ENCODE peak calls at places on chromosomes 3 and 15, in five cellular contexts. H, S, C, D and J are unnamed samples.

GRCh38 chr3:94417963-94418455 is 355.1 kb downstream of the NSUN3 start:
- DNase-seq in H (no peak), C (no peak), S (no peak), D (no peak), J (no peak)

GRCh38 chr3:152961323-152961722 is 126.4 kb downstream of the P2RY1 start:
- DNase-seq in C (peak; percentile 19), D (peak; percentile 53), S (peak; percentile 52), H (peak; percentile 5), J (peak; percentile 28)

GRCh38 chr15:62393196-62393595 is 228.1 kb upstream of the C2CD4B start:
- DNase-seq in C (no peak), H (no peak), D (no peak), S (no peak), J (no peak)

GRCh38 chr3:32303051-32303786 is 64.7 kb downstream of the CMTM8 start:
- DNase-seq in C (no peak), H (no peak), S (no peak), D (no peak), J (no peak)

GRCh38 chr15:57401546-57401945 is 25.2 kb downstream of the CGNL1 start:
- DNase-seq in H (no peak), D (no peak), S (no peak), C (no peak), J (no peak)

GRCh38 chr15:73892446-73893226 is 19.3 kb downstream of the TBC1D21 start:
- DNase-seq in H (no peak), S (no peak), D (no peak), C (no peak), J (no peak)

GRCh38 chr3:159635047-159635641 is 353.5 kb upstream of the IL12A start:
- DNase-seq in H (no peak), C (no peak), S (no peak), D (peak; percentile 73), J (no peak)

GRCh38 chr3:8767181-8767666 is 2.2 kb downstream of the OXTR start:
- DNase-seq in D (no peak), H (no peak), C (no peak), S (peak; percentile 7), J (no peak)

DNA sequence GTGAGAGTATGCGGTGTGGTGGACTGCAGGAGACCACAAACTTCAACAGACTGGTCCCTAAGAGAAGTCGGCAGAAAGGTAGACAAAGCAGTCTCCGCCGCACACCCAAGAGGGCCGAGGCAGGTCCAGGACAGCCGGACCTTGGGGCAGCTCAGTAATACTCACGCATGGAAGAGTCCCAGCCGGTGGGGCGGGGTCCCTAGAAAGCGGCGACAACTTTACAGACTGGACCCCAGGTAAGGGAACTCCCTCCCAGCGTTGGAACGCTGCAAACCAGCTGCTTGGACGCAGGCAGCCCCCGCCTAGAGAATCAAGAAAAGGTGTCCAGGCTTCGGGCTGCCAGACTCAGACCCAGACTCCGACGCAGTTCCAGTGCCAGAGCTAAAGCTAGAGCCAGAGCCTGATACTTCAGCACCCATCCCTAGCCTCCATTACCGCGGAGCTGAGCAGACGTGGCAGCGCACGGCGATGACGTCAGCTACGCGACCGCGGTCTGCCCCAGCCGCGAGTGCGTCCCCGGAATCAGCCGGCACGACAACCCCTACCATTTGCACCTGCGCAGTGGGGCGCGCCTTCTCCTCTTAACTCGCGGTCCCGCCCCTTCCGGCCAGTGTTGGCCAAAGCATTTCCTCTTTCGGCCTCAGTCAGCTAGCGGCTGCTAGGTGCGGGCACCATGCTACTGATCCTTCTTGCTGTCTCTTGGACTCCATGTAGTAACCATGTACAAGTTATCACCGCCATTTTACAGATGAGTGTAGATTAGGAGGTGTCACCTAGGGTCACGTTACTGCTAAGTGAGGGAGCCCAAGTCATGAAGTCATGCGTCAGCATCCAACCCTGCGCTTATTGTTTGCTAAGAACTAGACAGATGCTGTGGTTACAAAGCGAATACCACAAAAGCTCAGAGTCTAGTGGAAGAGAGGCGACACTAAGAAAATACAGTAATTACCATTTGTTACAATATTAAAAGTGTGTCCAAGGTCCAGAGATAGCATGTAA is at the start of gene TMEM39A:
- DNase-seq in C (peak; percentile 97), S (peak; percentile 98), D (peak; percentile 98), H (peak; percentile 96), J (peak; percentile 98)
- TF ChIP-seq POLR2A in C (peak; percentile 98), S (peak; percentile 98), D (peak; percentile 94), H (peak; percentile 96), J (peak; percentile 99)

DNA sequence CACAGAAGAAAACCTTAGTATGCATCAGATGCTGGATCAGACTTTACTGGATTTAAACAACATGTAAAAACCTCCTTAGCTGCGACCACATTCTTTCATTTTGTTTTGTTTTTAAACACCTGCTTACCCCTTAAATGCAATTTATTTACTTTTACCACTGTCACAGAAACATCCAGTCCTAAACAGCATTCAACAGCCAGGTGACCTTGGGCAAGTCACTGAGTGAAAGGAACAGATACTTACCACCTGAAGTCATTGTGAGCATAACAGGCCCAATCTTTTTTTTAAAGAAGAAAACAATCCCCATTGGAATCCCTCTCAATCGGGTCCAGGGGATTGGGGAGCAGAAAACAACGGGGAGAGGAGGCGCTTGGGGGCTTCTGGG is 390 bp downstream of the STARD5 start:
- DNase-seq in H (no peak), S (no peak), C (peak; percentile 9), D (no peak), J (no peak)
- TF ChIP-seq MYC in H (no peak), S (no peak), C (no peak), D (no peak), J (no peak)

GRCh38 chr3:46987485-46988401 is 8.3 kb downstream of the NBEAL2 start:
- DNase-seq in D (peak; percentile 30), H (peak; percentile 63), S (peak; percentile 65), C (no peak), J (peak; percentile 94)
- H3K4me3 ChIP-seq in D (no peak overlapping the region), H (peak overlapping the region; percentile 57), S (no peak overlapping the region), C (no peak overlapping the region), J (peak overlapping the region; percentile 21)

GRCh38 chr3:63911901-63912767 is at the start of gene SCAANT1:
- DNase-seq in C (peak; percentile 81), S (peak; percentile 86), D (peak; percentile 85), H (no peak), J (peak; percentile 90)
- TF ChIP-seq POLR2A in C (peak; percentile 61), S (no peak), D (peak; percentile 13), H (peak; percentile 84), J (peak; percentile 23)

GRCh38 chr15:49084285-49084570 is 38.0 kb upstream of the SECISBP2L start:
- DNase-seq in D (no peak), S (no peak), C (no peak), H (no peak), J (no peak)
- TF ChIP-seq MYC in D (no peak), S (no peak), C (no peak), H (no peak), J (no peak)

DNA sequence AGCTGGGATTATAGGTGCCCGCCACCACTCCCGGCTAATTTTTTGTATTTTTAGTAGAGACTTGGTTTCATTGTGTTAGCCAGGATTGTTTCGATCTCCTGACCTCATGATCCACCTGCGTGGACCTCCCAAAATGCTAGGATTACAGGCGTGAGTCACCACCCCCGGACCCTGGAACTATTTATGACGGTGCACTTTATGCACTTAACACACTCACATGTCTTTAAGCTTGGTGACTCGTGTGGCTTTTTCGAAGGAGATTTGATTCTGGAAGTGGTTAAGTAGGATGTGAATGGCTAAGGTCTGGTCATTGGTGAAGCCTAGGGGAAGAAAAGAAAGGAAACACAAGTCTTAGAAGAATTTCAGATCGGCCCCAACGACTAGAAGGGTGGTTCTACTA is 20.3 kb downstream of the BBS4 start:
- DNase-seq in H (no peak), S (no peak), C (no peak), D (peak; percentile 9), J (peak; percentile 12)
- H3K4me3 ChIP-seq in H (no peak overlapping the region), S (no peak overlapping the region), C (no peak overlapping the region), D (no peak overlapping the region), J (no peak overlapping the region)

GRCh38 chr3:196736670-196737374 is 2.8 kb upstream of the PAK2 start:
- DNase-seq in C (peak; percentile 80), H (no peak), D (no peak), S (no peak), J (no peak)

GRCh38 chr3:196740476-196741400 is 1.1 kb downstream of the PAK2 start:
- DNase-seq in S (peak; percentile 68), D (peak; percentile 15), H (no peak), C (peak; percentile 45), J (peak; percentile 51)

GRCh38 chr3:196737655-196738054 is 2.0 kb upstream of the PAK2 start:
- DNase-seq in C (peak; percentile 36), S (no peak), H (no peak), D (no peak), J (no peak)

GRCh38 chr3:196741401-196741761 is 1.7 kb downstream of the PAK2 start:
- DNase-seq in S (no peak), H (no peak), C (no peak), D (no peak), J (no peak)

DNA sequence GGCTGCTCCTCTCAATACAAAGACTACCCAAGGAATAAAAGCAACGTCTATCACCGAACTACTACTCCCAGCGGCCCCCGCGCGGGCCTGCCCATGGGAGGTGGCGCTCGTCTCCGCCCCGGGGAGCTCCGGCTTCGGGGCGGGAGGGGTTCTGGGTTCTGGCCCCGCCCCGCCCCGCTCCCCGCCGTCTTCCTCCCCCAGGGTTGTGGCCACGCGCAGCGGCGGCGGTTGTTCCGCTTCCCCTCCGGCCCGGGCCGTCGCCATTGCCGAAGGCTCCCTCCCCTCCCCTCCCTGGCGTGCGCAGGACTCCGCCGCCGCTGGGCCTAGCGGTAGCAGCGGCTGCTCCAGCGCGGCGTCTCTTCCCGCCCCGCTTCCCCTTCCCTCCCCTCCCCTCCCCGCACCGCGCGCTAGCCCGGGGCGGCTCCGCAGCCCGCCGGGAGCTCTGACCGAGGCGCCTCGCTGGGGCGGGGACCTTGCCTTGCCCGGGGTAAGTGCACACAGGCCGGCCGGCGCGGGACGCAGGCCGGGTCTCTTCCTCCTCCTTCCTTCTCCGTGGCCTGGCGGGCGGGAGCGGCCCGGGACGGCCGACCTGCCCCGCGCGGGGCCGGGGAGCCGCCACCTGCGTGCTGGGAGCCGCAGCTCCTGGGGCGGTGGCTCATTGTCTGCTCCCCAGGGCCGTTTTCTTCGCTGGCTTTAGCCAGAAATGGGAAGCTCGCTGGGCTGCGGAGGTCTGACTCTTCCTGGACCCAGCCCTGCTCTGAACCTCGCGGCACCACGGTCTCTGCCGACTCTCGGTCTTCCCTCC is at the start of gene PAK2:
- DNase-seq in D (peak; percentile 85), C (peak; percentile 71), H (peak; percentile 46), S (peak; percentile 85), J (peak; percentile 96)
- TF ChIP-seq POLR2A in D (peak; percentile 78), C (peak; percentile 79), H (peak; percentile 90), S (peak; percentile 78), J (peak; percentile 45)

GRCh38 chr15:45048784-45049631 is 26.0 kb downstream of the SORD start:
- DNase-seq in S (no peak), C (no peak), D (no peak), H (no peak), J (peak; percentile 93)
- TF ChIP-seq MYC in S (no peak), C (no peak), D (no peak), H (no peak), J (peak; percentile 79)

DNA sequence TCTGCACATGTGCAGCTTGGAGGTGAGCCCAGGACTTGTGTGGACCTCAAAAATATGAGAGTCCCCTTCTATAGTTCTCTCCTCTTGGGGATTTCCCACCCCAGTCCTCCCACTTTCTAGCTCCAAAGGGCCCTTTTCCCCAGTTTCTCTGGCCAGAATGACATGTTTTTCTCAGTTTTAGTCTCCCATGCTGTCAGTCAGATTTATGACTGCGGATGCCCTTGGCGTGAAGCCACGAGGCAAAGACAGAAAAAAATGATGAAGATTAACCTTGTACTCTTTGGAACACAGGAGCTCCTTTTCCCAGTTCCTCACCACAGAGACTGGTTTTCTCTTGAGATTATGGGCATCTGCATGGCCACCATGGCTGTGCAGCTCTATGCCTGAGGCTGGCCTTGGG is 72.0 kb upstream of the TTBK2 start:
- DNase-seq in H (no peak), S (peak; percentile 7), D (no peak), C (no peak), J (no peak)
- H3K4me3 ChIP-seq in H (no peak overlapping the region), S (no peak overlapping the region), D (no peak overlapping the region), C (no peak overlapping the region), J (no peak overlapping the region)

GRCh38 chr15:81948142-81948709 is 97.6 kb downstream of the MEX3B start:
- DNase-seq in S (no peak), C (no peak), D (no peak), H (no peak), J (peak; percentile 46)
- TF ChIP-seq POLR2A in S (no peak), C (no peak), D (no peak), H (no peak), J (no peak)